ENCODE peak calls at places on chromosomes 12 and 14, in seven cellular contexts. One of them, this sample, is unnamed.

GRCh38 chr12:117093431-117093830 is 5.8 kb downstream of the TESC start:
- DNase-seq in astrocyte of the cerebellum: no peak
- DNase-seq in CD8-positive, alpha-beta T cell: no peak
- DNase-seq in fibroblast of lung: no peak
- DNase-seq in fibroblast of pulmonary artery: no peak
- DNase-seq in A549: no peak
- DNase-seq in psoas muscle: no peak
- DNase-seq in this sample: no peak

GRCh38 chr12:68240975-68241374 is 12.4 kb downstream of the IL22 start:
- DNase-seq in psoas muscle: no peak
- DNase-seq in A549: no peak
- DNase-seq in fibroblast of pulmonary artery: no peak
- DNase-seq in astrocyte of the cerebellum: no peak
- DNase-seq in CD8-positive, alpha-beta T cell: no peak
- DNase-seq in fibroblast of lung: peak
- DNase-seq in this sample: no peak

GRCh38 chr12:49089831-49090773 is 4.5 kb downstream of the DHH start:
- DNase-seq in astrocyte of the cerebellum: no peak
- DNase-seq in fibroblast of pulmonary artery: peak
- DNase-seq in A549: no peak
- DNase-seq in fibroblast of lung: peak
- DNase-seq in CD8-positive, alpha-beta T cell: no peak
- DNase-seq in psoas muscle: peak
- DNase-seq in this sample: peak

GRCh38 chr12:75981773-75982564 is 49.6 kb downstream of the PHLDA1 start:
- DNase-seq in A549: no peak
- DNase-seq in fibroblast of pulmonary artery: peak
- DNase-seq in fibroblast of lung: peak
- DNase-seq in CD8-positive, alpha-beta T cell: no peak
- DNase-seq in astrocyte of the cerebellum: peak
- DNase-seq in psoas muscle: no peak
- DNase-seq in this sample: no peak

GRCh38 chr12:5305425-5305824 is 126.5 kb upstream of the NTF3 start:
- DNase-seq in fibroblast of lung: no peak
- DNase-seq in fibroblast of pulmonary artery: no peak
- DNase-seq in psoas muscle: no peak
- DNase-seq in astrocyte of the cerebellum: no peak
- DNase-seq in A549: no peak
- DNase-seq in CD8-positive, alpha-beta T cell: no peak
- DNase-seq in this sample: no peak

GRCh38 chr12:130356222-130356621 is 18.5 kb downstream of the PIWIL1 start:
- DNase-seq in A549: no peak
- DNase-seq in psoas muscle: no peak
- DNase-seq in fibroblast of pulmonary artery: no peak
- DNase-seq in astrocyte of the cerebellum: no peak
- DNase-seq in CD8-positive, alpha-beta T cell: no peak
- DNase-seq in fibroblast of lung: no peak
- DNase-seq in this sample: no peak

GRCh38 chr12:87813476-87814234 is 215.5 kb downstream of the C12orf50 start:
- DNase-seq in CD8-positive, alpha-beta T cell: no peak
- DNase-seq in A549: peak
- DNase-seq in astrocyte of the cerebellum: peak
- DNase-seq in fibroblast of pulmonary artery: peak
- DNase-seq in psoas muscle: no peak
- DNase-seq in fibroblast of lung: peak
- DNase-seq in this sample: no peak

GRCh38 chr12:116590561-116590960 is 31.4 kb downstream of the MAP1LC3B2 start:
- DNase-seq in CD8-positive, alpha-beta T cell: no peak
- DNase-seq in A549: peak
- DNase-seq in psoas muscle: no peak
- DNase-seq in fibroblast of pulmonary artery: no peak
- DNase-seq in astrocyte of the cerebellum: no peak
- DNase-seq in fibroblast of lung: no peak
- DNase-seq in this sample: peak

GRCh38 chr14:68757618-68758081 is 35.2 kb downstream of the ZFP36L1 start:
- DNase-seq in fibroblast of lung: no peak
- DNase-seq in CD8-positive, alpha-beta T cell: no peak
- DNase-seq in A549: no peak
- DNase-seq in fibroblast of pulmonary artery: no peak
- DNase-seq in psoas muscle: peak
- DNase-seq in astrocyte of the cerebellum: no peak
- DNase-seq in this sample: no peak

GRCh38 chr12:115135800-115136211 is 451.8 kb upstream of the TBX3 start:
- DNase-seq in astrocyte of the cerebellum: no peak
- DNase-seq in fibroblast of lung: peak
- DNase-seq in psoas muscle: peak
- DNase-seq in CD8-positive, alpha-beta T cell: no peak
- DNase-seq in A549: no peak
- DNase-seq in fibroblast of pulmonary artery: peak
- DNase-seq in this sample: no peak

GRCh38 chr12:120388711-120389431 is 19.9 kb upstream of the MSI1 start:
- DNase-seq in fibroblast of lung: no peak
- DNase-seq in fibroblast of pulmonary artery: no peak
- DNase-seq in CD8-positive, alpha-beta T cell: no peak
- DNase-seq in A549: no peak
- DNase-seq in psoas muscle: no peak
- DNase-seq in astrocyte of the cerebellum: no peak
- DNase-seq in this sample: no peak

GRCh38 chr14:23097786-23098185 is 2.5 kb downstream of the C14orf119 start:
- DNase-seq in CD8-positive, alpha-beta T cell: no peak
- DNase-seq in fibroblast of pulmonary artery: no peak
- DNase-seq in A549: no peak
- DNase-seq in fibroblast of lung: no peak
- DNase-seq in astrocyte of the cerebellum: no peak
- DNase-seq in psoas muscle: no peak
- DNase-seq in this sample: no peak

GRCh38 chr14:93456356-93456755 is 25.6 kb downstream of the UNC79 start:
- DNase-seq in astrocyte of the cerebellum: no peak
- DNase-seq in psoas muscle: no peak
- DNase-seq in fibroblast of pulmonary artery: no peak
- DNase-seq in fibroblast of lung: no peak
- DNase-seq in A549: no peak
- DNase-seq in CD8-positive, alpha-beta T cell: no peak
- DNase-seq in this sample: no peak

GRCh38 chr12:53328043-53328435 is 6.6 kb upstream of the AAAS start:
- DNase-seq in fibroblast of lung: no peak
- DNase-seq in psoas muscle: no peak
- DNase-seq in CD8-positive, alpha-beta T cell: no peak
- DNase-seq in fibroblast of pulmonary artery: no peak
- DNase-seq in A549: peak
- DNase-seq in astrocyte of the cerebellum: no peak
- DNase-seq in this sample: no peak

GRCh38 chr12:124399622-124400021 is 104.7 kb downstream of the RFLNA start:
- DNase-seq in astrocyte of the cerebellum: no peak
- DNase-seq in psoas muscle: no peak
- DNase-seq in CD8-positive, alpha-beta T cell: no peak
- DNase-seq in fibroblast of pulmonary artery: peak
- DNase-seq in fibroblast of lung: no peak
- DNase-seq in A549: peak
- DNase-seq in this sample: no peak

GRCh38 chr12:57175428-57176138 is 28.2 kb upstream of the LRP1-AS start:
- DNase-seq in psoas muscle: peak
- DNase-seq in astrocyte of the cerebellum: peak
- DNase-seq in fibroblast of lung: peak
- DNase-seq in fibroblast of pulmonary artery: peak
- DNase-seq in CD8-positive, alpha-beta T cell: no peak
- DNase-seq in A549: peak
- DNase-seq in this sample: peak

GRCh38 chr14:65301862-65302539 is 110.5 kb upstream of the FUT8 start:
- DNase-seq in psoas muscle: no peak
- DNase-seq in astrocyte of the cerebellum: no peak
- DNase-seq in fibroblast of lung: no peak
- DNase-seq in CD8-positive, alpha-beta T cell: no peak
- DNase-seq in fibroblast of pulmonary artery: no peak
- DNase-seq in A549: no peak
- DNase-seq in this sample: no peak

GRCh38 chr12:133063556-133063955 is 17.2 kb upstream of the ZNF140 start:
- DNase-seq in psoas muscle: no peak
- DNase-seq in CD8-positive, alpha-beta T cell: no peak
- DNase-seq in astrocyte of the cerebellum: no peak
- DNase-seq in fibroblast of pulmonary artery: no peak
- DNase-seq in fibroblast of lung: no peak
- DNase-seq in A549: no peak
- DNase-seq in this sample: no peak

GRCh38 chr12:113151655-113152054 is 2.1 kb downstream of the CFAP73 start:
- DNase-seq in A549: no peak
- DNase-seq in fibroblast of lung: no peak
- DNase-seq in psoas muscle: no peak
- DNase-seq in astrocyte of the cerebellum: no peak
- DNase-seq in CD8-positive, alpha-beta T cell: no peak
- DNase-seq in fibroblast of pulmonary artery: no peak
- DNase-seq in this sample: no peak

GRCh38 chr12:113152835-113153814 is 3.6 kb downstream of the CFAP73 start:
- DNase-seq in astrocyte of the cerebellum: peak
- DNase-seq in fibroblast of pulmonary artery: peak
- DNase-seq in fibroblast of lung: peak
- DNase-seq in CD8-positive, alpha-beta T cell: peak
- DNase-seq in A549: peak
- DNase-seq in psoas muscle: peak
- DNase-seq in this sample: peak

GRCh38 chr12:113152196-113152834 is 2.8 kb downstream of the CFAP73 start:
- DNase-seq in fibroblast of lung: no peak
- DNase-seq in CD8-positive, alpha-beta T cell: no peak
- DNase-seq in fibroblast of pulmonary artery: no peak
- DNase-seq in psoas muscle: no peak
- DNase-seq in astrocyte of the cerebellum: no peak
- DNase-seq in A549: no peak
- DNase-seq in this sample: no peak

GRCh38 chr12:113146999-113147398 is 2.5 kb upstream of the CFAP73 start:
- DNase-seq in fibroblast of pulmonary artery: no peak
- DNase-seq in astrocyte of the cerebellum: no peak
- DNase-seq in CD8-positive, alpha-beta T cell: no peak
- DNase-seq in psoas muscle: no peak
- DNase-seq in fibroblast of lung: no peak
- DNase-seq in A549: no peak
- DNase-seq in this sample: no peak

GRCh38 chr12:113149361-113150150 is at the start of gene CFAP73:
- DNase-seq in CD8-positive, alpha-beta T cell: no peak
- DNase-seq in fibroblast of pulmonary artery: peak
- DNase-seq in psoas muscle: no peak
- DNase-seq in astrocyte of the cerebellum: peak
- DNase-seq in A549: peak
- DNase-seq in fibroblast of lung: peak
- DNase-seq in this sample: peak
- TF ChIP-seq CTCF in CD8-positive, alpha-beta T cell: no peak
- TF ChIP-seq CTCF in fibroblast of pulmonary artery: no peak
- TF ChIP-seq CTCF in psoas muscle: no peak
- TF ChIP-seq CTCF in astrocyte of the cerebellum: no peak
- TF ChIP-seq CTCF in A549: no peak
- TF ChIP-seq CTCF in fibroblast of lung: no peak
- TF ChIP-seq CTCF in this sample: no peak

GRCh38 chr14:24322672-24323071 is 11.4 kb downstream of the LTB4R start:
- DNase-seq in psoas muscle: no peak
- DNase-seq in fibroblast of pulmonary artery: no peak
- DNase-seq in fibroblast of lung: no peak
- DNase-seq in A549: no peak
- DNase-seq in astrocyte of the cerebellum: no peak
- DNase-seq in CD8-positive, alpha-beta T cell: no peak
- DNase-seq in this sample: no peak
- TF ChIP-seq CTCF in psoas muscle: no peak
- TF ChIP-seq CTCF in fibroblast of pulmonary artery: no peak
- TF ChIP-seq CTCF in fibroblast of lung: no peak
- TF ChIP-seq CTCF in A549: no peak
- TF ChIP-seq CTCF in astrocyte of the cerebellum: no peak
- TF ChIP-seq CTCF in CD8-positive, alpha-beta T cell: no peak
- TF ChIP-seq CTCF in this sample: no peak

DNA sequence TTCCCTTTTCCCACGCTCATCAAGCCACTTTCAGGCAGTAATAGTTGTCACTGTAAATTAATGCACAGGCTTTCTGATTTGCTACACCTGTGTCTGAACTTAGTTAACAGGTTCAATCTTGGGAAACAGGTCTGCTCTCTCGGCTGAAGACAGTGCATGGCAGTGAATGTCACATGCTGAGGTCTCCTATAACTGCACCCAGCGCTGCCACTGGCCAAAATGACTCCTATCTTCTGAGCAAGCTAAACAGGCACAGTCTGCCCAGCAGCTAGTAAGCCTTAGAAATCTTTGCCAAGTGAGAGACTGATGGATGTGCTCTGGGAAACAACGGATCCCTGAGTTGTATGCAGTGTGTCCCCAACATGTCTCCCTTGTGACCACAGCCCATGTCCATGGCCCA is 25.2 kb upstream of the FOXN3 start:
- DNase-seq in CD8-positive, alpha-beta T cell: no peak
- DNase-seq in fibroblast of lung: no peak
- DNase-seq in astrocyte of the cerebellum: no peak
- DNase-seq in psoas muscle: no peak
- DNase-seq in fibroblast of pulmonary artery: no peak
- DNase-seq in A549: no peak
- DNase-seq in this sample: no peak
- TF ChIP-seq CTCF in CD8-positive, alpha-beta T cell: no peak
- TF ChIP-seq CTCF in fibroblast of lung: no peak
- TF ChIP-seq CTCF in astrocyte of the cerebellum: no peak
- TF ChIP-seq CTCF in psoas muscle: no peak
- TF ChIP-seq CTCF in fibroblast of pulmonary artery: no peak
- TF ChIP-seq CTCF in A549: no peak
- TF ChIP-seq CTCF in this sample: no peak

DNA sequence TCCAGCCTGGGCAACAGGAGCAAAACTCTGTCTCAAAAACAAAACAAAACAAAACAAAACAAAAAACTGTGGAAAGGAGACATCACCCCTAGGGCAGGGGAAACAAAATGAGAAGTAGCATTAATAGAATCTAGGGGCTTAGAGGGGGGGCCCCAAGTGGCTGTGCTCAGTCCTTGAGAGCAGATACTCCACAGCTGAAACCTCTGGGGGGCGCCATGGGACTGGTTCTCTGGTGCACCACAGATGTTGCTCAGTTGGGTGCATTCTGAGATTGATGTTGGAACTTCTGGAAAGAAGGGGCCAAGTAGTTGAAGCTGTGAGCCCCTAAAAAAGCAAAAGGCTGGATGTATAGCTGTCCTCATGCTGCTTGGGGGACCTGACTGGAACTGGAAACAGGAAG is 11.8 kb upstream of the SYNE2 start:
- DNase-seq in astrocyte of the cerebellum: no peak
- DNase-seq in psoas muscle: peak
- DNase-seq in fibroblast of pulmonary artery: no peak
- DNase-seq in fibroblast of lung: no peak
- DNase-seq in CD8-positive, alpha-beta T cell: peak
- DNase-seq in A549: no peak
- DNase-seq in this sample: no peak
- TF ChIP-seq CTCF in astrocyte of the cerebellum: no peak
- TF ChIP-seq CTCF in psoas muscle: no peak
- TF ChIP-seq CTCF in fibroblast of pulmonary artery: no peak
- TF ChIP-seq CTCF in fibroblast of lung: no peak
- TF ChIP-seq CTCF in CD8-positive, alpha-beta T cell: peak
- TF ChIP-seq CTCF in A549: no peak
- TF ChIP-seq CTCF in this sample: peak